ENCODE peak calls at places on chromosomes 12 and 14, in nine cellular contexts. Q is adrenal gland; L is iPS-NIHi11; R is mucosa of gallbladder; N is astrocyte of the cerebellum; I is astrocyte of the spinal cord; P is AG08395; K is stimulated activated CD4-positive, alpha-beta T cell treated with anti-CD3 and anti-CD28 coated beads, TNF-alpha, amount 100 ng/mL, for 1 hour; J is midbrain. T is an unnamed sample.

GRCh38 chr12:21500786-21501257 is 613 bp downstream of the RECQL start:
- DNase-seq in P (no peak), L (no peak), I (no peak), R (no peak), J (no peak), K (no peak), N (no peak), Q (no peak), T (no peak)

GRCh38 chr12:94832780-94833760 is 170.4 kb downstream of the NDUFA12 start:
- DNase-seq in P (no peak), L (peak), I (peak), N (peak), K (no peak), R (no peak), Q (no peak), J (peak), T (no peak)

GRCh38 chr14:37539992-37540391 is 55.1 kb downstream of the FOXA1 start:
- DNase-seq in Q (no peak), K (no peak), R (no peak), L (no peak), P (no peak), J (no peak), N (no peak), I (no peak), T (no peak)

GRCh38 chr12:78617683-78618082 is 246.9 kb upstream of the SYT1 start:
- DNase-seq in R (no peak), J (no peak), Q (no peak), P (no peak), I (no peak), K (no peak), N (no peak), L (no peak), T (no peak)

GRCh38 chr14:51219473-51220448 is 20.3 kb upstream of the TMX1 start:
- DNase-seq in J (peak), Q (peak), I (peak), K (no peak), R (no peak), L (no peak), P (peak), N (peak), T (peak)

GRCh38 chr12:111313833-111314259 is 55.0 kb downstream of the PHETA1 start:
- DNase-seq in Q (peak), R (peak), K (peak), I (peak), J (peak), L (peak), P (peak), N (peak), T (peak)

GRCh38 chr12:20024194-20024593 is 344.1 kb upstream of the PDE3A start:
- DNase-seq in Q (no peak), J (no peak), R (no peak), I (no peak), L (no peak), N (no peak), P (peak), K (no peak), T (no peak)

GRCh38 chr14:58107947-58108552 is 44.0 kb downstream of the ARMH4 start:
- DNase-seq in I (peak), J (peak), N (peak), Q (peak), K (no peak), R (peak), L (peak), P (peak), T (peak)

GRCh38 chr14:29028973-29029582 is 262.5 kb downstream of the FOXG1 start:
- DNase-seq in P (no peak), J (no peak), R (peak), L (peak), N (no peak), K (no peak), I (peak), Q (no peak), T (no peak)

GRCh38 chr14:61662437-61663311 is 32.6 kb upstream of the HIF1A start:
- DNase-seq in R (peak), K (peak), N (no peak), J (no peak), P (peak), I (peak), L (peak), Q (peak), T (peak)

GRCh38 chr12:12600659-12601058 is 11.0 kb upstream of the CREBL2 start:
- DNase-seq in R (peak), I (no peak), N (no peak), L (no peak), K (no peak), J (no peak), P (no peak), Q (peak), T (no peak)

GRCh38 chr12:95718001-95718400 is 72.6 kb downstream of the NTN4 start:
- DNase-seq in J (no peak), R (no peak), P (no peak), I (no peak), L (no peak), N (no peak), K (no peak), Q (no peak), T (no peak)

GRCh38 chr12:130956456-130957303 is 3.0 kb downstream of the ADGRD1 start:
- DNase-seq in Q (no peak), P (no peak), J (no peak), I (no peak), N (no peak), L (no peak), R (peak), K (no peak), T (no peak)

GRCh38 chr12:1325666-1326065 is 268.7 kb downstream of the FBXL14 start:
- DNase-seq in I (no peak), Q (no peak), K (no peak), R (no peak), P (no peak), J (no peak), L (no peak), N (no peak), T (peak)

GRCh38 chr14:42095155-42095554 is 488.5 kb downstream of the LRFN5 start:
- DNase-seq in J (no peak), N (no peak), I (no peak), L (no peak), P (no peak), K (no peak), Q (no peak), R (no peak), T (no peak)

GRCh38 chr14:72851660-72852059 is 42.2 kb downstream of the DPF3 start:
- DNase-seq in L (no peak), K (no peak), Q (no peak), I (no peak), N (no peak), P (no peak), R (no peak), J (no peak), T (no peak)

GRCh38 chr12:55861871-55862270 is 19.1 kb upstream of the MMP19 start:
- DNase-seq in J (no peak), N (no peak), Q (no peak), K (no peak), P (no peak), L (no peak), I (no peak), R (no peak), T (no peak)

GRCh38 chr14:58488550-58488949 is 61.0 kb downstream of the KIAA0586 start:
- DNase-seq in J (no peak), K (no peak), L (no peak), Q (peak), N (no peak), I (peak), R (no peak), P (peak), T (peak)

GRCh38 chr12:130199536-130200390 is 37.5 kb downstream of the FZD10 start:
- DNase-seq in K (no peak), J (no peak), N (no peak), I (no peak), Q (no peak), P (no peak), R (no peak), L (no peak), T (no peak)

GRCh38 chr12:113142173-113142885 is 6.8 kb upstream of the RASAL1 start:
- DNase-seq in Q (peak), L (no peak), K (no peak), R (peak), J (peak), P (no peak), N (no peak), I (no peak), T (no peak)

GRCh38 chr14:86787782-86788181 is 1205.2 kb downstream of the GALC start:
- DNase-seq in Q (no peak), I (peak), N (no peak), J (no peak), P (no peak), L (no peak), K (no peak), R (no peak), T (no peak)

GRCh38 chr14:32933623-32933942 is 5.1 kb upstream of the NPAS3 start:
- DNase-seq in P (peak), Q (no peak), K (no peak), L (no peak), I (peak), R (no peak), N (peak), J (no peak), T (no peak)

GRCh38 chr14:71290960-71291466 is 383.8 kb downstream of the PCNX1 start:
- DNase-seq in K (no peak), Q (peak), R (no peak), N (peak), I (peak), J (peak), P (peak), L (no peak), T (peak)

T was measured in GM12865.